ENCODE peak calls at places on chromosome 1, in four cellular contexts. One of them, this sample, is unnamed.

GRCh38 chr1:109799445-109799844 is 35.7 kb upstream of the EPS8L3 start:
- DNase-seq in AG04450: no peak
- DNase-seq in cardiac fibroblast: no peak
- DNase-seq in body of pancreas: no peak
- DNase-seq in this sample: no peak

GRCh38 chr1:181062800-181063428 is 25.6 kb upstream of the IER5 start:
- DNase-seq in AG04450: peak
- DNase-seq in cardiac fibroblast: peak
- DNase-seq in body of pancreas: peak
- DNase-seq in this sample: peak

GRCh38 chr1:227949954-227950734 is 2.4 kb upstream of the WNT9A start:
- DNase-seq in body of pancreas: no peak
- DNase-seq in AG04450: no peak
- DNase-seq in cardiac fibroblast: no peak
- DNase-seq in this sample: no peak

GRCh38 chr1:211935448-211935970 is 99.8 kb downstream of the INTS7 start:
- DNase-seq in cardiac fibroblast: no peak
- DNase-seq in body of pancreas: no peak
- DNase-seq in AG04450: no peak
- DNase-seq in this sample: no peak

GRCh38 chr1:10549919-10550656 is 75.3 kb downstream of the PEX14 start:
- DNase-seq in AG04450: no peak
- DNase-seq in cardiac fibroblast: no peak
- DNase-seq in body of pancreas: no peak
- DNase-seq in this sample: peak

GRCh38 chr1:59759156-59759925 is 55.4 kb upstream of the HOOK1 start:
- DNase-seq in body of pancreas: peak
- DNase-seq in AG04450: peak
- DNase-seq in cardiac fibroblast: peak
- DNase-seq in this sample: peak

GRCh38 chr1:116379674-116380498 is 6.8 kb downstream of the ATP1A1 start:
- DNase-seq in body of pancreas: peak
- DNase-seq in cardiac fibroblast: no peak
- DNase-seq in AG04450: no peak
- DNase-seq in this sample: no peak

GRCh38 chr1:209349372-209350324 is 233.9 kb upstream of the CAMK1G start:
- DNase-seq in AG04450: no peak
- DNase-seq in cardiac fibroblast: peak
- DNase-seq in body of pancreas: no peak
- DNase-seq in this sample: no peak

GRCh38 chr1:54135436-54136120 is 17.2 kb downstream of the CDCP2 start:
- DNase-seq in AG04450: no peak
- DNase-seq in body of pancreas: no peak
- DNase-seq in cardiac fibroblast: no peak
- DNase-seq in this sample: peak

GRCh38 chr1:150604226-150604588 is 24.8 kb upstream of the MCL1 start:
- DNase-seq in AG04450: no peak
- DNase-seq in body of pancreas: no peak
- DNase-seq in cardiac fibroblast: no peak
- DNase-seq in this sample: no peak

GRCh38 chr1:3420218-3420951 is 34.1 kb upstream of the ARHGEF16 start:
- DNase-seq in AG04450: no peak
- DNase-seq in body of pancreas: no peak
- DNase-seq in cardiac fibroblast: no peak
- DNase-seq in this sample: no peak

GRCh38 chr1:11526071-11526895 is 47.3 kb downstream of the DISP3 start:
- DNase-seq in AG04450: no peak
- DNase-seq in cardiac fibroblast: no peak
- DNase-seq in body of pancreas: no peak
- DNase-seq in this sample: no peak

GRCh38 chr1:201533836-201534235 is 5.1 kb upstream of the NAV1 start:
- DNase-seq in body of pancreas: no peak
- DNase-seq in cardiac fibroblast: no peak
- DNase-seq in AG04450: no peak
- DNase-seq in this sample: no peak

GRCh38 chr1:94104776-94105462 is 16.0 kb downstream of the ABCA4 start:
- DNase-seq in AG04450: no peak
- DNase-seq in cardiac fibroblast: no peak
- DNase-seq in body of pancreas: no peak
- DNase-seq in this sample: no peak

DNA sequence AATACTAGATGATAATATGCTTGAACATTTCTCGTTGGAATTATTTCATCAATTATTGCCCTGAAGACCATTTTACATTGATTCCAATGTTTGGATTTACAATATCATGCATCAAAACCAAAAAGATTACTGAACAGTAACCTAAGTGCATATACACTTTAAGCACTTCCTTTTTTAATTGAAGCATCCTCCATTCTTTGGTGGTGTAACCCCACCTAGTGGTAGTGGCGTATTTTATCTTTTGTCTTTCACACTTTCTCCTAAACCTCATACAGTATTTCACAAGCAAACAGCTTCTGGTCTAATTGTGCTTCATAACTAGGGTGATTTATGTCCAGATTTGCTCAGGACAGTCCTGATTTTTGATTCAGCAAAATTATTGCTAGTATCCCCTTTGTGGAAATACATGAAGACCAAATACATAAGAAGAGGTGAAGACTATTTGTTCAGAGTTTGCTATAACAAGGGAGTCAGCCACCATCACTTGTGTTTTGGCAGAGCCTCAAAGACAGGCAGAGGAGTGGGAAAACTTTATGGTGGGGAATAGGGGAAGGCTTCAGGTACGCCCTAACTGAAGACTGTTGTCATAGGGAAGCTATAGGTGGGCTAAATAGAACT is 3.4 kb upstream of the NVL start:
- DNase-seq in body of pancreas: peak
- DNase-seq in AG04450: no peak
- DNase-seq in cardiac fibroblast: peak
- DNase-seq in this sample: peak
- TF ChIP-seq CTCF in body of pancreas: peak
- TF ChIP-seq CTCF in AG04450: peak
- TF ChIP-seq CTCF in cardiac fibroblast: peak
- TF ChIP-seq CTCF in this sample: peak

GRCh38 chr1:40884055-40884795 is 22.1 kb upstream of the CITED4 start:
- DNase-seq in body of pancreas: no peak
- DNase-seq in AG04450: no peak
- DNase-seq in cardiac fibroblast: no peak
- DNase-seq in this sample: no peak
- H3K4me3 ChIP-seq in body of pancreas: no peak
- H3K4me3 ChIP-seq in AG04450: no peak
- H3K4me3 ChIP-seq in cardiac fibroblast: no peak
- H3K4me3 ChIP-seq in this sample: peak

GRCh38 chr1:216314369-216315095 is 108.7 kb downstream of the USH2A start:
- DNase-seq in body of pancreas: peak
- DNase-seq in cardiac fibroblast: no peak
- DNase-seq in AG04450: no peak
- DNase-seq in this sample: no peak

GRCh38 chr1:216306830-216307229 is 116.4 kb downstream of the USH2A start:
- DNase-seq in cardiac fibroblast: no peak
- DNase-seq in body of pancreas: no peak
- DNase-seq in AG04450: no peak
- DNase-seq in this sample: no peak

GRCh38 chr1:216310776-216311175 is 112.5 kb downstream of the USH2A start:
- DNase-seq in cardiac fibroblast: peak
- DNase-seq in AG04450: peak
- DNase-seq in body of pancreas: peak
- DNase-seq in this sample: peak
- TF ChIP-seq CTCF in cardiac fibroblast: peak
- TF ChIP-seq CTCF in AG04450: peak
- TF ChIP-seq CTCF in body of pancreas: peak
- TF ChIP-seq CTCF in this sample: peak

GRCh38 chr1:23522244-23523013 is 8.6 kb downstream of the E2F2 start:
- DNase-seq in cardiac fibroblast: no peak
- DNase-seq in AG04450: no peak
- DNase-seq in body of pancreas: peak
- DNase-seq in this sample: peak

GRCh38 chr1:23524716-23525401 is 6.2 kb downstream of the E2F2 start:
- DNase-seq in cardiac fibroblast: no peak
- DNase-seq in AG04450: no peak
- DNase-seq in body of pancreas: no peak
- DNase-seq in this sample: peak

GRCh38 chr1:23526329-23527041 is 4.5 kb downstream of the E2F2 start:
- DNase-seq in body of pancreas: no peak
- DNase-seq in cardiac fibroblast: no peak
- DNase-seq in AG04450: no peak
- DNase-seq in this sample: no peak

GRCh38 chr1:23525558-23526174 is 5.4 kb downstream of the E2F2 start:
- DNase-seq in AG04450: no peak
- DNase-seq in cardiac fibroblast: no peak
- DNase-seq in body of pancreas: no peak
- DNase-seq in this sample: no peak

GRCh38 chr1:23524163-23524562 is 6.9 kb downstream of the E2F2 start:
- DNase-seq in AG04450: no peak
- DNase-seq in cardiac fibroblast: no peak
- DNase-seq in body of pancreas: no peak
- DNase-seq in this sample: no peak
- H3K4me3 ChIP-seq in AG04450: no peak
- H3K4me3 ChIP-seq in cardiac fibroblast: no peak
- H3K4me3 ChIP-seq in body of pancreas: no peak
- H3K4me3 ChIP-seq in this sample: no peak

GRCh38 chr1:246284021-246284420 is 223.1 kb downstream of the SMYD3 start:
- DNase-seq in AG04450: peak
- DNase-seq in cardiac fibroblast: peak
- DNase-seq in body of pancreas: no peak
- DNase-seq in this sample: peak
- TF ChIP-seq CTCF in AG04450: no peak
- TF ChIP-seq CTCF in cardiac fibroblast: no peak
- TF ChIP-seq CTCF in body of pancreas: no peak
- TF ChIP-seq CTCF in this sample: no peak

DNA sequence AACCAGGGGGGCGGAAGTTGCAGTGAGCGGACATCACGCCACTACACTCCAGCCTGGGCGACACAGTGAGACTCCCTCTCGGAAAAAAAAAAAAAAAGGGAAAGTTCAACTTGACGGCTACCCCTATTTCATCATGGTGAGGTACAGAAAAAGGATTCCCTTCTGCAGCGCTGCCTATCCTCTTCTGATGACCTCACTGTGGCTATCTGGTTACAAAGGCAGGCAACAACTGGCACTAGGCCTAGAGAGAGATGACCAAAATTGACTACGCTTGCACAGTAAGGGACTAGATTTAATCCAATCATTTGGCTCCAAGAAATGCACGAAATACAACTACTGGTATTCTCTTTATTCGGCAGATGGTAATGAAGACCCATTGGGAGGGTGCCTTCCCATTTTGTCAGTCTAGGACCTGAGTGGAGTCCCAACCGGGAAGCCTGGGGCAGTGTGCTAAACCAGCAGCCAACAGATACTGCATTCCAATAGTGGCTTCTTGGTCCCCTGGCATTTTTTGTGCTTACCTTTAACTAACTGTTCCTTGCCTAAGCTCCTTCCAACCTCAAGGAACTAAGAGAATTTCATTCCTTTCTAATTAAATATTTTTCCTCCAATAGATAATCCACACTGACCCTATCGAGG is 36.6 kb downstream of the ITPKB start:
- DNase-seq in body of pancreas: peak
- DNase-seq in AG04450: peak
- DNase-seq in cardiac fibroblast: peak
- DNase-seq in this sample: peak
- H3K4me3 ChIP-seq in body of pancreas: no peak
- H3K4me3 ChIP-seq in AG04450: peak
- H3K4me3 ChIP-seq in cardiac fibroblast: no peak
- H3K4me3 ChIP-seq in this sample: peak

GRCh38 chr1:162276493-162276892 is 100.2 kb downstream of the SPATA46 start:
- DNase-seq in AG04450: no peak
- DNase-seq in cardiac fibroblast: peak
- DNase-seq in body of pancreas: no peak
- DNase-seq in this sample: peak
- TF ChIP-seq CTCF in AG04450: peak
- TF ChIP-seq CTCF in cardiac fibroblast: peak
- TF ChIP-seq CTCF in body of pancreas: peak
- TF ChIP-seq CTCF in this sample: peak

GRCh38 chr1:17795836-17796645 is 40.9 kb downstream of the ACTL8 start:
- DNase-seq in body of pancreas: no peak
- DNase-seq in cardiac fibroblast: no peak
- DNase-seq in AG04450: no peak
- DNase-seq in this sample: no peak
- H3K4me3 ChIP-seq in body of pancreas: no peak
- H3K4me3 ChIP-seq in cardiac fibroblast: no peak
- H3K4me3 ChIP-seq in AG04450: no peak
- H3K4me3 ChIP-seq in this sample: no peak